ENCODE peak calls at places on chromosome 22, in five cellular contexts. D is suprapubic skin, F is HL-60, P is Caco-2, V is neural progenitor cell. C is an unnamed sample.

GRCh38 chr22:17087176-17088131 is 2.7 kb downstream of the IL17RA start:
- DNase-seq in F (peak), P (no peak), D (peak), V (no peak), C (no peak)

GRCh38 chr22:25902402-25902801 is 160.4 kb downstream of the MYO18B start:
- DNase-seq in P (no peak), F (no peak), V (no peak), D (no peak), C (no peak)

GRCh38 chr22:29914165-29914564 is 31.2 kb downstream of the MTMR3 start:
- DNase-seq in P (no peak), D (no peak), V (no peak), F (no peak), C (no peak)

GRCh38 chr22:47092896-47093311 is 330.5 kb downstream of the TBC1D22A start:
- DNase-seq in D (no peak), V (no peak), P (no peak), F (no peak), C (peak)

GRCh38 chr22:26632422-26633155 is 10.8 kb downstream of the CRYBA4 start:
- DNase-seq in V (no peak), P (no peak), F (no peak), D (no peak), C (no peak)

GRCh38 chr22:30875481-30876215 is 92.9 kb downstream of the MORC2 start:
- DNase-seq in P (peak), V (no peak), F (no peak), D (peak), C (peak)

GRCh38 chr22:23877566-23877965 is 16.6 kb upstream of the MIF start:
- DNase-seq in P (no peak), F (no peak), D (no peak), V (no peak), C (no peak)

GRCh38 chr22:47963660-47964059 is 1201.2 kb downstream of the TBC1D22A start:
- DNase-seq in D (no peak), P (no peak), F (no peak), V (no peak), C (no peak)

GRCh38 chr22:25420471-25420924 is 144.0 kb upstream of the GRK3 start:
- DNase-seq in V (no peak), P (no peak), D (no peak), F (peak), C (no peak)

GRCh38 chr22:30044369-30044768 is 35.9 kb upstream of the HORMAD2 start:
- DNase-seq in D (no peak), P (no peak), V (no peak), F (no peak), C (no peak)

GRCh38 chr22:35984776-35985175 is 43.8 kb downstream of the RBFOX2 start:
- DNase-seq in D (no peak), F (no peak), V (no peak), P (no peak), C (no peak)

GRCh38 chr22:42820075-42820763 is 36.9 kb downstream of the ARFGAP3 start:
- DNase-seq in V (peak), F (no peak), P (no peak), D (no peak), C (peak)

GRCh38 chr22:31346733-31347250 is 646 bp upstream of the PATZ1 start:
- DNase-seq in V (peak), D (peak), F (peak), P (no peak), C (no peak)

GRCh38 chr22:31046591-31047226 is 34.4 kb upstream of the SMTN start:
- DNase-seq in P (no peak), F (no peak), V (no peak), D (no peak), C (no peak)

GRCh38 chr22:36002861-36003260 is 25.8 kb downstream of the RBFOX2 start:
- DNase-seq in V (no peak), D (no peak), P (no peak), F (no peak), C (no peak)

GRCh38 chr22:36912694-36913430 is 566 bp upstream of the CSF2RB start:
- DNase-seq in P (no peak), F (no peak), D (no peak), V (no peak), C (no peak)

GRCh38 chr22:26579331-26579886 is 10.5 kb downstream of the TPST2 start:
- DNase-seq in P (no peak), V (no peak), D (no peak), F (peak), C (no peak)

GRCh38 chr22:27677895-27678458 is 123.6 kb downstream of the MN1 start:
- DNase-seq in P (no peak), V (no peak), D (no peak), F (no peak), C (peak)

GRCh38 chr22:50739279-50739691 is 1.3 kb downstream of the ACR start:
- DNase-seq in P (no peak), F (no peak), V (no peak), D (peak), C (no peak)

GRCh38 chr22:36347094-36347493 is 40.7 kb downstream of the MYH9 start:
- DNase-seq in F (no peak), V (no peak), D (no peak), P (no peak), C (no peak)

GRCh38 chr22:42644422-42645340 is 4.3 kb upstream of the ATP5MGL start:
- DNase-seq in F (peak), V (no peak), D (no peak), P (no peak), C (peak)

GRCh38 chr22:24185501-24186351 is 4.4 kb downstream of the SUSD2 start:
- DNase-seq in F (no peak), V (no peak), P (no peak), D (no peak), C (peak)

GRCh38 chr22:26321469-26321913 is 107.6 kb upstream of the ASPHD2 start:
- DNase-seq in F (no peak), D (no peak), P (no peak), V (no peak), C (no peak)

GRCh38 chr22:37564111-37564711 is 3.9 kb downstream of the CDC42EP1 start:
- DNase-seq in F (no peak), D (no peak), V (no peak), P (no peak), C (no peak)

GRCh38 chr22:24076091-24076867 is 65.2 kb downstream of the CABIN1 start:
- DNase-seq in V (no peak), F (no peak), P (no peak), D (no peak), C (no peak)

GRCh38 chr22:17786435-17787158 is 12.3 kb upstream of the BID start:
- DNase-seq in D (no peak), P (peak), F (no peak), V (peak), C (peak)

GRCh38 chr22:30204742-30205111 is 41.8 kb downstream of the LIF start:
- DNase-seq in P (no peak), D (peak), V (no peak), F (no peak), C (peak)

GRCh38 chr22:30238661-30239420 is 7.7 kb downstream of the LIF start:
- DNase-seq in V (no peak), F (no peak), P (peak), D (no peak), C (peak)

GRCh38 chr22:42769574-42770447 is 49.1 kb upstream of the A4GALT start:
- DNase-seq in P (peak), V (peak), D (no peak), F (no peak), C (peak)

GRCh38 chr22:17578129-17578754 is 14.9 kb downstream of the SLC25A18 start:
- DNase-seq in P (no peak), F (no peak), V (no peak), D (peak), C (no peak)

GRCh38 chr22:24066260-24066659 is 55.2 kb downstream of the CABIN1 start:
- DNase-seq in V (no peak), D (no peak), F (no peak), P (no peak), C (no peak)

GRCh38 chr22:28607710-28608109 is 71.9 kb downstream of the TTC28 start:
- DNase-seq in D (no peak), F (no peak), P (no peak), V (no peak), C (no peak)

GRCh38 chr22:37314315-37315046 is 32.2 kb downstream of the CYTH4 start:
- DNase-seq in D (no peak), F (peak), P (no peak), V (no peak), C (no peak)

GRCh38 chr22:19875531-19876313 is 21.0 kb upstream of the GNB1L start:
- DNase-seq in V (peak), D (peak), F (no peak), P (peak), C (peak)

GRCh38 chr22:28440517-28441366 is 238.9 kb downstream of the TTC28 start:
- DNase-seq in F (no peak), V (no peak), D (no peak), P (no peak), C (no peak)

GRCh38 chr22:19707347-19708322 is 6.7 kb upstream of the SEPTIN5 start:
- DNase-seq in D (peak), F (no peak), P (no peak), V (no peak), C (peak)

GRCh38 chr22:46081036-46081830 is 69.1 kb upstream of the PPARA start:
- DNase-seq in F (no peak), V (no peak), D (peak), P (peak), C (no peak)
- H3K4me3 ChIP-seq in F (no peak), V (no peak), D (peak), P (no peak), C (no peak)

GRCh38 chr22:40334899-40335298 is 11.4 kb upstream of the ADSL start:
- DNase-seq in V (no peak), D (no peak), F (no peak), P (no peak), C (no peak)
- H3K4me3 ChIP-seq in V (no peak), D (no peak), F (no peak), P (no peak), C (no peak)

GRCh38 chr22:38652858-38653257 is 3.3 kb downstream of the FAM227A start:
- DNase-seq in V (no peak), F (no peak), D (no peak), P (no peak), C (no peak)

GRCh38 chr22:38656256-38657148 is at the start of the genes CBY1 and FAM227A:
- DNase-seq in V (peak), D (peak), P (peak), F (peak), C (peak)

GRCh38 chr22:38655532-38656255 is 498 bp downstream of the FAM227A start:
- DNase-seq in D (peak), P (no peak), V (no peak), F (peak), C (no peak)

GRCh38 chr22:38657248-38657909 is 941 bp downstream of the CBY1 start:
- DNase-seq in V (peak), F (peak), D (no peak), P (no peak), C (peak)

GRCh38 chr22:38653741-38654140 is 2.5 kb downstream of the FAM227A start:
- DNase-seq in F (no peak), D (no peak), V (no peak), P (no peak), C (no peak)
- H3K4me3 ChIP-seq in F (no peak), D (no peak), V (no peak), P (no peak), C (no peak)

DNA sequence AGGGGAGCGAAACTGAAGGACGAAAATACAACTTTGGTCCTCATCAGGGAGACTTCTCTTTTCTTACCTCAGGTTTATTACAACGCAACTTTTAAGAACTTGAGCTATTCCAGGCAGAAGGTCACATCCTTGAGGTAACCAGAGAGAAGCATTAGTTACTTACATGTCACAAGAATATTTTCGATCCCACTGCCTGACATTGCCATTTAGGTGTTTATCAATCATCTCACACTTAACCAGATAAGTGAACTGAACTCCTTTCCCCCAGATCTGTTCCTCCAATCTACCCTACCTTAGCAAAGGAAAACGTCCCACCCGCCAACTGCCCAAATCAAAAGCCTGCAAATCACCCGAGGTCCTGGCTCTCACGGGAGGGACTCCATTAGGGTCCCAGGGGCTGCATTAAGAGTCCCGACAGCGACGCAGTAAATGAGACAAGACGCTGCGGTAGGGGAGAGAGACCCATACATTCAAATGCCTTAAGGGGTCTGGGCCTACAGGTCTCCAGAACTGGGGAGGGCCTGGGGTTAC is 734 bp downstream of the ZNF280B start:
- DNase-seq in V (peak), P (no peak), F (no peak), D (no peak), C (no peak)
- H3K4me3 ChIP-seq in V (peak), P (peak), F (peak), D (peak), C (peak)

GRCh38 chr22:44703269-44703870 is 1.4 kb downstream of the PRR5 start:
- DNase-seq in F (no peak), P (no peak), V (no peak), D (no peak), C (no peak)
- H3K4me3 ChIP-seq in F (peak), P (peak), V (peak), D (peak), C (peak)

GRCh38 chr22:49053574-49053973 is 774.1 kb downstream of the BRD1 start:
- DNase-seq in V (no peak), F (no peak), D (no peak), P (no peak), C (peak)

GRCh38 chr22:49049691-49050090 is 778.0 kb downstream of the BRD1 start:
- DNase-seq in V (no peak), F (no peak), P (no peak), D (no peak), C (no peak)

GRCh38 chr22:49052560-49052959 is 775.1 kb downstream of the BRD1 start:
- DNase-seq in P (no peak), F (no peak), V (no peak), D (no peak), C (peak)

GRCh38 chr22:49051491-49052022 is 776.1 kb downstream of the BRD1 start:
- DNase-seq in P (no peak), F (no peak), D (no peak), V (no peak), C (no peak)

DNA sequence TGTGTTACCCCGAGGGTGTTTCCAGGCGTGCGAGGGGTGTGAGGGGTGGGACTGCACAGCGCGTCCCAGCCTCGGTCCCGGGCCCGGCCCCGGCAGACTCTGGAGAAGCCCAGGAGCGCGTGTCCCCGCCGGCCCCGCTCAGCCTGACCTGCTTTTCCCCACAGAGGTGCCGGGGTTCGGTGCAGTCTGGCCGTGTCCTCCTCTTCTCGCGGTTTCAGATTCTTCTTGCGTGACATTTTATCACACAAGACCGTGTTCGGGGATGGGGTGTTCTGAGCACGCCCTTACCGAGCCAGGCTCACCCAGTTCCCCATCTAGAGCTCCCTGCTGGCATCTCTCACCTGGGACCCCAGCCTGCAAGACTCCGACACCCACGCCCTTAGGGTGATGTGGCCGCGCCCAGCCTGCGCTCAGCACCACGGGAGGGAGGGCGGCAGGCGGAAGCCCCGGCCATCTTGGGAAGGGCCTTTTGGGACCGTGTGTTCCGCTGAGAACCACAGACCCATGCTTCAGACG is 775.6 kb downstream of the BRD1 start:
- DNase-seq in F (no peak), P (no peak), D (no peak), V (no peak), C (peak)
- H3K4me3 ChIP-seq in F (no peak), P (no peak), D (peak), V (no peak), C (peak)

DNA sequence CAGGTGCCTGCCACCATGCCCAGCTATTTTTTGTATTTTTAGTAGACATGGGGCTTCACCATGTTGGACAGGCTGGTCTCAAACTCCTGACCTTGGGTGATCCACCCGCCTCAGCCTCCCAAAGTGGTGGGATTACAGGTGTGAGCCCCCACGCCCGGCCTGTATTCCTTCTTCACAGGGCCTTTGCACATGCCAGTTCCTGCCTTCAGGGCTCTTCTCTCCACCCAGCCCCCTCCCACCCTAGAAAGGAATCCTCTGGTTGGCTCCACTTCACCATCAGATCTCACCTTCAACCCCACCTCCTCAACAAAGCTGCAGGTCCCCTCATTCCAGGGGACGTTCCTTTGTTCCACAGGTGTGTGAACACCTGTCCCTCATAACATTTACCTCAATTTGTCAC is 2.0 kb downstream of the POLR3H start:
- DNase-seq in D (no peak), F (no peak), P (no peak), V (no peak), C (no peak)
- H3K4me3 ChIP-seq in D (no peak), F (peak), P (no peak), V (no peak), C (no peak)

C was measured in H7.